ENCODE peak calls at places on chromosomes 7 and 10, in six cellular contexts. R is AML-193; H is NCI-H226; K is activated naive CD4-positive, alpha-beta T cell treated with Interleukin-2 at 50 U/mL for 16 hours; E is hepatocyte; I is endothelial cell. P is an unnamed sample.

GRCh38 chr10:30048768-30049507 is 10.4 kb downstream of the JCAD start:
- DNase-seq in I (peak), H (no peak), K (no peak), E (no peak), R (no peak), P (no peak)

GRCh38 chr7:18890885-18891621 is 226.4 kb downstream of the TWIST1 start:
- DNase-seq in K (no peak), R (no peak), H (no peak), E (no peak), I (no peak), P (no peak)

GRCh38 chr10:97030894-97031293 is 154.9 kb downstream of the SLIT1 start:
- DNase-seq in R (no peak), E (no peak), H (no peak), K (no peak), I (no peak), P (no peak)

GRCh38 chr10:69820817-69821216 is 19.1 kb downstream of the COL13A1 start:
- DNase-seq in I (no peak), E (no peak), K (no peak), R (no peak), H (no peak), P (no peak)

GRCh38 chr7:30321992-30322637 is 37.7 kb downstream of the ZNRF2 start:
- DNase-seq in H (no peak), I (no peak), R (peak), E (no peak), K (no peak), P (no peak)

GRCh38 chr10:4372601-4373000 is 453.4 kb upstream of the AKR1E2 start:
- DNase-seq in R (no peak), E (peak), H (no peak), K (no peak), I (no peak), P (no peak)

GRCh38 chr10:97761331-97761865 is 10.4 kb downstream of the SFRP5 start:
- DNase-seq in E (no peak), K (no peak), H (no peak), R (no peak), I (no peak), P (no peak)

GRCh38 chr7:148623586-148624282 is 33.2 kb downstream of the C7orf33 start:
- DNase-seq in E (no peak), R (no peak), K (no peak), I (no peak), H (no peak), P (no peak)

GRCh38 chr7:131015131-131015954 is 281.3 kb upstream of the KLF14 start:
- DNase-seq in K (no peak), E (no peak), I (no peak), H (peak), R (no peak), P (no peak)

GRCh38 chr10:22702348-22702747 is 12.0 kb downstream of the PIP4K2A start:
- DNase-seq in I (no peak), H (no peak), E (peak), R (no peak), K (no peak), P (no peak)

GRCh38 chr7:139745330-139746143 is 32.3 kb downstream of the HIPK2 start:
- DNase-seq in R (no peak), K (no peak), H (no peak), E (no peak), I (no peak), P (peak)

GRCh38 chr7:93245525-93246432 is 13.6 kb downstream of the VPS50 start:
- DNase-seq in H (no peak), K (no peak), E (peak), R (peak), I (no peak), P (no peak)

GRCh38 chr7:4612237-4612636 is 69.9 kb upstream of the FOXK1 start:
- DNase-seq in I (no peak), K (no peak), H (no peak), R (no peak), E (no peak), P (no peak)

GRCh38 chr7:77368974-77369373 is 47.2 kb downstream of the GSAP start:
- DNase-seq in R (peak), E (no peak), K (no peak), H (no peak), I (no peak), P (no peak)

GRCh38 chr10:126685756-126686155 is 15.3 kb upstream of the C10orf90 start:
- DNase-seq in R (no peak), I (no peak), K (no peak), E (no peak), H (no peak), P (no peak)

GRCh38 chr10:987635-987905 is 664 bp upstream of the GTPBP4 start:
- DNase-seq in I (no peak), E (no peak), K (no peak), R (no peak), H (no peak), P (no peak)

P was measured in WERI-Rb-1.